ENCODE peak calls at places on chromosomes 3 and 15, in four cellular contexts. C is breast epithelium, J is uterus, H is upper lobe of right lung. T is an unnamed sample.
A peak's percentile ranks its signal among the peaks of the same experiment; 100 is the strongest.

GRCh38 chr3:46867550-46867898 is 4.3 kb upstream of the MYL3 start:
- DNase-seq in H (peak; percentile 89), C (peak; percentile 74), J (peak; percentile 92), T (no peak)

GRCh38 chr3:39000008-39000450 is 51.7 kb downstream of the SCN11A start:
- DNase-seq in J (no peak), C (no peak), H (no peak), T (peak; percentile 55)

GRCh38 chr3:111616417-111617105 is 21.4 kb upstream of the ZBED2 start:
- DNase-seq in C (no peak), H (no peak), J (no peak), T (peak; percentile 52)

GRCh38 chr3:13073042-13073906 is at the start of gene IQSEC1:
- DNase-seq in J (peak; percentile 35), C (no peak), H (peak; percentile 71), T (no peak)

GRCh38 chr3:62100233-62100989 is 272.9 kb downstream of the FEZF2 start:
- DNase-seq in C (no peak), H (no peak), J (no peak), T (no peak)

GRCh38 chr3:135565481-135565880 is 400.0 kb upstream of the PPP2R3A start:
- DNase-seq in C (no peak), J (no peak), H (no peak), T (no peak)

GRCh38 chr3:107756649-107757048 is 233.9 kb downstream of the BBX start:
- DNase-seq in H (no peak), J (no peak), C (no peak), T (no peak)

GRCh38 chr3:195820186-195820585 is 8.5 kb upstream of the MUC4 start:
- DNase-seq in H (no peak), J (no peak), C (no peak), T (no peak)

GRCh38 chr3:115861166-115861733 is 237.9 kb downstream of the GAP43 start:
- DNase-seq in J (no peak), H (no peak), C (no peak), T (no peak)

GRCh38 chr3:150335631-150336030 is 72.5 kb upstream of the TSC22D2 start:
- DNase-seq in H (no peak), C (no peak), J (no peak), T (no peak)

GRCh38 chr15:63369296-63369695 is 12.3 kb downstream of the CA12 start:
- DNase-seq in J (no peak), C (no peak), H (no peak), T (no peak)

GRCh38 chr3:115766587-115767492 is 143.5 kb downstream of the GAP43 start:
- DNase-seq in J (no peak), H (no peak), C (no peak), T (peak; percentile 9)

GRCh38 chr15:93929375-93930094 is 301.8 kb upstream of the MCTP2 start:
- DNase-seq in J (peak; percentile 68), C (no peak), H (no peak), T (peak; percentile 91)

GRCh38 chr3:185084883-185085282 is 68.0 kb downstream of the C3orf70 start:
- DNase-seq in C (no peak), J (no peak), H (no peak), T (no peak)

GRCh38 chr15:22992026-22992331 is 11.8 kb upstream of the CYFIP1 start:
- DNase-seq in H (no peak), J (no peak), C (no peak), T (no peak)

GRCh38 chr15:71332605-71333004 is 217.3 kb downstream of the THSD4 start:
- DNase-seq in J (no peak), H (no peak), C (no peak), T (no peak)

GRCh38 chr3:169137076-169137475 is 526.4 kb downstream of the MECOM start:
- DNase-seq in J (no peak), H (no peak), C (no peak), T (no peak)

GRCh38 chr3:56923546-56924224 is 121.9 kb upstream of the ARHGEF3 start:
- DNase-seq in J (no peak), C (no peak), H (no peak), T (peak; percentile 50)

GRCh38 chr3:139588450-139588849 is 48.9 kb upstream of the RBP1 start:
- DNase-seq in J (no peak), C (no peak), H (no peak), T (peak; percentile 67)

GRCh38 chr15:77692614-77693013 is 59.9 kb upstream of the LINGO1 start:
- DNase-seq in C (no peak), J (no peak), H (no peak), T (no peak)

GRCh38 chr15:38401101-38401500 is 52.8 kb upstream of the FAM98B start:
- DNase-seq in J (no peak), H (no peak), C (no peak), T (no peak)

GRCh38 chr15:100156201-100156600 is 185.6 kb downstream of the ADAMTS17 start:
- DNase-seq in H (no peak), J (no peak), C (no peak), T (no peak)

GRCh38 chr3:140771030-140771677 is 93.3 kb downstream of the TRIM42 start:
- DNase-seq in J (no peak), C (no peak), H (no peak), T (no peak)

GRCh38 chr3:101995371-101996046 is 146.2 kb downstream of the NFKBIZ start:
- DNase-seq in H (no peak), J (no peak), C (no peak), T (peak; percentile 24)

GRCh38 chr15:58536414-58536813 is 104.6 kb downstream of the LIPC start:
- DNase-seq in H (no peak), J (no peak), C (no peak), T (no peak)

DNA sequence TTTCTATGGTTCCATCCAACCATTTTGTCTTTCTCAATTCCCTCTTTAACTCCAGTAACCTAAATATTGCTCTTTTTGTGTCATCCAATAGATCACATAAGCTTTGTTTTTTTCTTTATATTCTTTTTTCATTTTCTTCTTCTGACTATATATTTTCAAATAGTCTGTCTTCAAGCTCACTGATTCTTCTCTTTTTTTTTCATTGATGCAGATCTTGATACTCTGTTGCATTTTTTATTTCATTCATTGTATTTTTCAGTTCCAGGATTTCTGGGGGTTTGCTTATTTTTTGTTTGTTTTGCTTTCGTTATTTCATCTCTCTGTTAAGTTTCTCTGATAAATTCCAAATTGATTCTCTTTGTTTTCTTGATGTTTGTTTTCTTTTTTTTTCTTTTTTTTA is 36.2 kb downstream of the CLDN1 start:
- DNase-seq in C (no peak), J (no peak), H (no peak), T (no peak)
- TF ChIP-seq CTCF in C (no peak), J (no peak), H (no peak), T (no peak)

GRCh38 chr3:113628788-113629187 is 67.7 kb downstream of the USF3 start:
- DNase-seq in C (no peak), H (no peak), J (no peak), T (no peak)

GRCh38 chr3:113628316-113628715 is 68.1 kb downstream of the USF3 start:
- DNase-seq in H (no peak), J (no peak), C (no peak), T (no peak)

GRCh38 chr3:113623827-113624226 is 72.6 kb downstream of the USF3 start:
- DNase-seq in H (no peak), J (no peak), C (no peak), T (no peak)

GRCh38 chr3:113625724-113626348 is 70.6 kb downstream of the USF3 start:
- DNase-seq in H (no peak), J (no peak), C (no peak), T (no peak)

GRCh38 chr3:113626513-113627371 is 69.7 kb downstream of the USF3 start:
- DNase-seq in C (no peak), J (peak; percentile 37), H (no peak), T (peak; percentile 74)
- TF ChIP-seq CTCF in C (peak; percentile 81), J (peak; percentile 71), H (peak; percentile 77), T (peak; percentile 90)

GRCh38 chr15:80367094-80367493 is 37.1 kb upstream of the ARNT2 start:
- DNase-seq in H (no peak), J (no peak), C (no peak), T (peak; percentile 67)
- TF ChIP-seq CTCF in H (no peak), J (no peak), C (no peak), T (peak; percentile 24)

DNA sequence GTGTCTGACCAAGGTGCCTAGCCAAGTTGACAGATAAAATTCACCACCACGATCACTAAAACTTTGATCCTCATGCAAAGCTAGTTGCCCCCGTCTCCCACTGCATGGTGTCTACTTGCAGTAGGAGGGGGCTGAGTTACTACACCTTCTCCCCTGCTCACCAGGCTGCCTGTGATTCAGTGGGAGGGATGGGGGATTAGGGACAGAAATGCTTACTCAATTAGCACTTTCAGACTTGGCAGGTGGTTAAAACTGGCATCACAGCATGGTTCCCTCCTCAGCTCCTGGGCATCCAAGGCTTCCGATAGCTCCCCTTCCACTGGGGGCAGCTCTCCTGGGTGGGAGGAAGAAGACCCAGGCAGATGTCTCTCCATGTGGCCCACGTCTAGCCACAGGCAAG is 368.8 kb downstream of the SV2B start:
- DNase-seq in H (no peak), C (no peak), J (no peak), T (no peak)
- TF ChIP-seq CTCF in H (no peak), C (no peak), J (no peak), T (no peak)

DNA sequence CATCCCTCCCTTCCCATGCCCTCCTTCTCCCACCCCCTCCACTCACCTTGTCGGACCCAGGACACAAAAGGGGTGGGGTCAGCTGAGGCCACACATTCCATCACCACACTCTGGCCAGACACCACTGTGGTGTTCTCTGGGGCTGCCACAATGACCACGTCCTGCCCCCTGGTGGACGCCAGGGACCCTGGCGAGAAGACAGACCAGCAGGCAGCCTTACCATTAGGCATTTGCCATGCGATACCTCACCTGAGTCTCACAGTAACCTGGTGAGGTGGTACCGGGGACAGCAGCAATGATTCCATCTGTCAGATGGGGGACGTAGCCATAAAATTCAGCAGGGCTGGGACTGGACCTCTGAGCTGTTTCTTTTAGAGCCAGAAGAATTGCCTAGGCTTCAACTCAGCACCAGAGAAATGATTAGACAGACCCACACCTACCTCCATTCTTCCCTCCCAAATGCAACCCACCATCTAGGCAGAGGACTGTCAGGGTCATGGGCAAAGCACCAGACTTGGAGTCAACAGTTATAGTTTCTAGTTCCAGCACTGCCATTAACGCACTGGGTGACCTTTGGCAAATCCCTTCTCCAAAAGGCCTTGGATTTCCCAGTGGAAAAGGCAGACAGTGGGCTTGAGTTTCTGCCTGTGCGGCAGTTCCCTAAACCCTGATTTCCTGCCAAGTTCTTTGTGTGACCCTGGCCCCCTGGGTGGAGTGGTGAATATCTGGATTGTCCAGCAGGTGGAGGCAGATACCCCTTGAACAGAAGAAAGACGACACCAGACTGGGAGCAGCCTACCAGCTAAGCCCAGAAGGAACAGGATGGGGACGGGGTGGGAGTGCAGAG is 21.8 kb downstream of the IGDCC4 start:
- DNase-seq in C (no peak), J (peak; percentile 59), H (peak; percentile 77), T (peak; percentile 69)
- TF ChIP-seq CTCF in C (peak; percentile 54), J (peak; percentile 50), H (peak; percentile 59), T (peak; percentile 72)

GRCh38 chr3:48918388-48919214 is at the start of gene ARIH2:
- DNase-seq in C (peak; percentile 89), H (peak; percentile 97), J (peak; percentile 93), T (peak; percentile 92)
- TF ChIP-seq CTCF in C (no peak), H (no peak), J (peak; percentile 13), T (no peak)

T was measured in MCF 10A.